ENCODE peak calls at places on chromosomes 2 and 18, in five cellular contexts. M is body of pancreas; H is activated CD8-positive, alpha-beta T cell treated with anti-CD3 and anti-CD28 coated beads for 36 hours; N is left ventricle myocardium inferior; I is fibroblast of lung. K is an unnamed sample.

GRCh38 chr18:55284614-55285013 is 303.4 kb downstream of the TCF4 start:
- DNase-seq in I (no peak), H (no peak), N (no peak), M (no peak), K (no peak)

GRCh38 chr18:34529358-34530335 is 180.5 kb upstream of the DTNA start:
- DNase-seq in H (no peak), I (no peak), N (no peak), M (no peak), K (no peak)

GRCh38 chr2:118527571-118527970 is 319.9 kb downstream of the EN1 start:
- DNase-seq in N (no peak), M (no peak), H (no peak), I (peak), K (no peak)

GRCh38 chr2:165443524-165443923 is 26.0 kb upstream of the CSRNP3 start:
- DNase-seq in H (no peak), M (no peak), N (no peak), I (no peak), K (no peak)

GRCh38 chr2:2867371-2867770 is 510.2 kb downstream of the EIPR1 start:
- DNase-seq in H (no peak), N (no peak), I (no peak), M (no peak), K (no peak)

GRCh38 chr2:49619804-49620203 is 465.5 kb upstream of the FSHR start:
- DNase-seq in H (no peak), M (no peak), N (no peak), I (no peak), K (no peak)

GRCh38 chr2:219441451-219442205 is 7.0 kb downstream of the SPEG start:
- DNase-seq in I (peak), H (peak), M (peak), N (no peak), K (no peak)

GRCh38 chr18:78912336-78912735 is 67.3 kb upstream of the SALL3 start:
- DNase-seq in N (no peak), I (no peak), M (no peak), H (no peak), K (no peak)

GRCh38 chr2:163906410-163906809 is 170.6 kb upstream of the FIGN start:
- DNase-seq in I (no peak), M (no peak), N (no peak), H (no peak), K (no peak)

GRCh38 chr18:9947248-9947647 is 33.4 kb downstream of the VAPA start:
- DNase-seq in M (no peak), H (no peak), N (no peak), I (no peak), K (no peak)

GRCh38 chr2:28297531-28297930 is 95.1 kb upstream of the FOSL2 start:
- DNase-seq in M (no peak), H (no peak), N (no peak), I (no peak), K (no peak)

GRCh38 chr2:174121612-174122011 is 126.7 kb downstream of the OLA1 start:
- DNase-seq in M (no peak), H (no peak), I (no peak), N (no peak), K (no peak)

GRCh38 chr18:3008546-3008945 is 4.4 kb downstream of the LPIN2 start:
- DNase-seq in N (no peak), I (peak), H (no peak), M (no peak), K (no peak)

GRCh38 chr2:46297546-46298271 is 502 bp downstream of the EPAS1 start:
- DNase-seq in H (peak), I (no peak), M (peak), N (peak), K (no peak)

GRCh38 chr2:69767034-69767433 is 25.1 kb downstream of the ANXA4 start:
- DNase-seq in M (no peak), N (no peak), I (peak), H (no peak), K (no peak)

GRCh38 chr2:171409436-171409971 is 24.3 kb downstream of the METTL8 start:
- DNase-seq in M (no peak), N (no peak), H (no peak), I (no peak), K (no peak)

GRCh38 chr18:12429556-12429955 is 21.8 kb downstream of the PRELID3A start:
- DNase-seq in I (no peak), N (no peak), H (no peak), M (no peak), K (no peak)

GRCh38 chr2:12965540-12966269 is 249.0 kb downstream of the TRIB2 start:
- DNase-seq in I (peak), N (no peak), M (no peak), H (no peak), K (no peak)

GRCh38 chr2:226898121-226898520 is 62.3 kb downstream of the RHBDD1 start:
- DNase-seq in M (no peak), I (no peak), H (no peak), N (no peak), K (no peak)

GRCh38 chr2:140586379-140586778 is 1544.4 kb downstream of the LRP1B start:
- DNase-seq in N (no peak), H (no peak), I (peak), M (peak), K (peak)

GRCh38 chr18:13893418-13893760 is 21.9 kb downstream of the MC2R start:
- DNase-seq in H (no peak), I (no peak), N (no peak), M (no peak), K (no peak)

GRCh38 chr2:26245231-26245732 is 543 bp downstream of the HADHB start:
- DNase-seq in N (peak), I (peak), M (peak), H (peak), K (peak)

GRCh38 chr2:73931531-73932500 is 5.1 kb downstream of the DGUOK start:
- DNase-seq in H (peak), N (no peak), M (no peak), I (peak), K (no peak)

GRCh38 chr2:235230809-235231601 is 262.8 kb upstream of the AGAP1 start:
- DNase-seq in I (peak), H (no peak), N (no peak), M (no peak), K (no peak)

GRCh38 chr18:30103881-30104280 is 938.7 kb downstream of the DSC3 start:
- DNase-seq in N (no peak), H (no peak), M (no peak), I (no peak), K (no peak)

GRCh38 chr2:39311469-39311868 is 67.7 kb upstream of the CDKL4 start:
- DNase-seq in M (no peak), I (no peak), H (no peak), N (no peak), K (no peak)

GRCh38 chr2:101111917-101112771 is 39.0 kb downstream of the TBC1D8 start:
- DNase-seq in M (no peak), H (no peak), N (peak), I (peak), K (no peak)

GRCh38 chr2:72991980-72992733 is 74.8 kb downstream of the EMX1 start:
- DNase-seq in N (no peak), M (no peak), H (no peak), I (no peak), K (no peak)

GRCh38 chr2:151632993-151633592 is 101.2 kb downstream of the NEB start:
- DNase-seq in H (no peak), I (no peak), M (no peak), N (no peak), K (no peak)
- TF ChIP-seq CTCF in H (peak), I (no peak), M (no peak), N (peak), K (peak)

GRCh38 chr2:193867454-193867853 is 1672.7 kb upstream of the TMEFF2 start:
- DNase-seq in N (no peak), I (no peak), H (no peak), M (no peak), K (no peak)

DNA sequence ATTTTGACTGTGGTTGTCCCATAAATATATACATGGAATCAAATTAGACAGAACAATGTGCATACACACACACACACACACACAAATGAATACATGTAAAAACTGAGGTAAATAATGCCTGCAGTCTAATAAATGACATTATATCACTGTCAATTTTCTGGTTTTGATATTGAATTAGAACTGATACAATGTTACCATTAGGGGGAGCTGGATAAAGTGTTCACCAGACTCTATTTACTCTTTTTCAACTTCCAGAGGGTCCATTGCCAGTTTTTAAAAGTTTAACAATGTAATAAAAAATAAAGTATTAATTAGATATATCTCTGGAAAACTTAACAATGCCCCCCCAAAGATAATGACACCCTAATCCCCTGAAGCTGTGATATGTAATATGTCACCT is 1666.8 kb upstream of the TMEFF2 start:
- DNase-seq in I (no peak), H (no peak), N (no peak), M (no peak), K (no peak)
- TF ChIP-seq CTCF in I (no peak), H (no peak), N (no peak), M (no peak), K (peak)

GRCh38 chr2:10547011-10547410 is 98.9 kb upstream of the ODC1 start:
- DNase-seq in I (peak), H (peak), M (no peak), N (no peak), K (no peak)

GRCh38 chr2:10549196-10549595 is 101.1 kb upstream of the ODC1 start:
- DNase-seq in M (no peak), I (no peak), N (no peak), H (no peak), K (no peak)

GRCh38 chr2:10549621-10550020 is 101.5 kb upstream of the ODC1 start:
- DNase-seq in N (no peak), M (no peak), I (no peak), H (no peak), K (no peak)

GRCh38 chr2:10548626-10549025 is 100.5 kb upstream of the ODC1 start:
- DNase-seq in N (no peak), H (no peak), M (no peak), I (no peak), K (no peak)

GRCh38 chr2:10547663-10548384 is 99.7 kb upstream of the ODC1 start:
- DNase-seq in I (no peak), H (no peak), M (no peak), N (no peak), K (no peak)
- TF ChIP-seq CTCF in I (no peak), H (no peak), M (no peak), N (no peak), K (no peak)

DNA sequence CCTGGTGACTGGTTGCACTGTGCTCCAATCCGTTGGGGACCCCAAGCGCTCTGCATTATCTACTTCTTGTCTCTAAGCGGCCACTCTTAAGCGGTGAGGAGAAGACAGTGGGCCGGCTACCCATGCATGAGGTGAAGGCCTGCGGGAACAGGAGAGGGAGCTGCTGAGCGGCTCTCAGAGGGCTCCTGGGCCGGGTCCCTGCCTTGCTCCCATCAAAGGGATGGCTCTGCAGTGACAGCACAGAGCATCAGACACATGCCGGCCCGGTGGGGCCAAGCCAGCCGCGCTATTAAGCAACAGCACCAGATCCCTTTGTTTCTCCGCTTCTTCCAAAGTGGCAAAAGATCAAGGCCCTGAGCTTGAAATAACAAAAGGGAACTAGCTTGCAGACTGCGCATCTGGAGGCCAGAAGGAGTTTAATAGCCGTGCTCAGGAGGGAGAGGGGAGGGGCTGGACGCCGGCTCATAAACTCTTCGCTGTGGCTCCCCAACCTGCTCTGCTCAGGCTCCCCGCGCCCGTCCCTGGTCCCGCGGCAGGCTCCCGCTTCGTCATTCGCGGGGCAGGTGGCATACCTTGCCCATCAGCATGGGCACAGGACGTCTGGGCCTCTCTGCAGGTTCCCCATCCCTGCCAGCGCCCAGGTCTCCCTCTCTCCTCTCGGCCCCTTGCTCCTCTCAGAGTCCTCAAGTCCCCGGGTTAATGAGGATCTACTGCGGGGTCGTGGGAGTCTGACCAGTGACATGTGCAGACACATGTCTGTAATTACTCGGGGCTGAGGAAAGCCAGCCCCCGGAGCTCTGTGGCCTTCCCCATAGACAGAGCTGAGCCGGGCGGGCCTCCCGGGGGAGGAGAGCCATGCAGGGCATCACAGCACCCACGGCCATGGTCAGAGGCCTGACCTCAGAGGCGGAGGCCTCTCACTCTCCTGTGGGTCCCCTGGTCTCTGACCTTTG is 96.7 kb downstream of the ASB1 start:
- DNase-seq in M (no peak), I (peak), H (no peak), N (no peak), K (peak)
- TF ChIP-seq CTCF in M (no peak), I (peak), H (no peak), N (peak), K (no peak)

DNA sequence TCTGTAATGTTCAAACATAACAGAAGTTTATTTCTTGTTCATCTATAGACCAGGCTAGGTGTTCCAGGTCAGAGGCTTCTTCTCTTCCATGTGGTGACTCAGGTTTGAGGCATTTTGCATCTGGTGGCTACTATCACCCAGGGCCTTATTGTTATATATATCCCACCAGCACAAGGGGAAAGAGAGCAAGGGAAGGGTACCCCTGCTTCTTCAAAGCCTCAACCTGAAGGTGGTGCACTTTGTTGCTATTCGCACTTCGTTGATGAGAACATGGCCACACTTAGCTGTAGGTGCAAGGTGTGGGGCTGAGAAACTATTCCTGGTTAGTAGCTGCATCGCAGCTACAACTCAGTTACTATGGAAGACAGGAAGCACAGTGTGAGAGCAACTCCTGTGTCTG is 27.4 kb upstream of the SLC3A1 start:
- DNase-seq in M (no peak), I (no peak), H (no peak), N (no peak), K (no peak)
- TF ChIP-seq CTCF in M (no peak), I (no peak), H (no peak), N (no peak), K (no peak)